ENCODE peak calls at places on chromosome 16, in nine cellular contexts. M is LoVo, F is lower lobe of right lung, X is GM23338, K is nephron progenitor cell, Q is ovary, U is T-helper 2 cell, N is left ventricle myocardium superior, T is posterior cingulate gyrus. B is an unnamed sample.

GRCh38 chr16:86428729-86429472 is 81.4 kb upstream of the FOXF1 start:
- DNase-seq in F (no peak), N (peak), T (peak), K (no peak), Q (no peak), X (no peak), M (no peak), U (no peak), B (no peak)

GRCh38 chr16:970379-970765 is 412 bp downstream of the LMF1 start:
- DNase-seq in U (no peak), N (peak), K (no peak), T (no peak), M (no peak), Q (no peak), X (no peak), F (peak), B (no peak)

GRCh38 chr16:80122155-80122554 is 418.6 kb upstream of the DYNLRB2 start:
- DNase-seq in X (no peak), T (no peak), F (no peak), Q (peak), U (no peak), M (no peak), K (no peak), N (peak), B (no peak)

GRCh38 chr16:4852221-4852872 is 5.1 kb downstream of the UBN1 start:
- DNase-seq in K (no peak), M (peak), Q (no peak), T (no peak), U (no peak), F (no peak), X (no peak), N (no peak), B (no peak)

GRCh38 chr16:71726491-71727319 is 2.2 kb upstream of the PHLPP2 start:
- DNase-seq in K (no peak), U (no peak), X (no peak), N (no peak), Q (no peak), M (no peak), F (no peak), T (no peak), B (no peak)

GRCh38 chr16:23406546-23407240 is 46.3 kb downstream of the COG7 start:
- DNase-seq in F (no peak), M (no peak), T (no peak), Q (no peak), X (no peak), K (no peak), N (no peak), U (peak), B (no peak)

GRCh38 chr16:30958164-30959083 is 870 bp downstream of the SETD1A start:
- DNase-seq in K (no peak), U (no peak), F (peak), N (no peak), X (peak), T (peak), Q (no peak), M (peak), B (no peak)

GRCh38 chr16:27340654-27341053 is 26.9 kb downstream of the IL4R start:
- DNase-seq in M (no peak), N (no peak), U (no peak), X (no peak), Q (no peak), T (peak), K (no peak), F (no peak), B (no peak)

GRCh38 chr16:30096862-30097563 is 1.0 kb upstream of the YPEL3 start:
- DNase-seq in M (no peak), T (no peak), K (no peak), F (no peak), U (peak), X (no peak), N (no peak), Q (no peak), B (no peak)

GRCh38 chr16:73329363-73330306 is 281.7 kb upstream of the ZFHX3 start:
- DNase-seq in U (no peak), Q (no peak), N (no peak), M (no peak), X (peak), K (no peak), F (no peak), T (peak), B (no peak)